ENCODE peak calls at places on chromosomes 4 and X, in four cellular contexts. J is brain microvascular endothelial cell; X is GM23248; A is naive thymus-derived CD4-positive, alpha-beta T cell. V is an unnamed sample.

GRCh38 chrX:109489174-109489573 is 7.3 kb upstream of the GUCY2F start:
- DNase-seq in J (no peak), X (no peak), A (no peak), V (no peak)

GRCh38 chr4:52824603-52825310 is 37.4 kb upstream of the RASL11B start:
- DNase-seq in J (no peak), X (peak; percentile 7), A (peak; percentile 0), V (peak; percentile 30)

GRCh38 chrX:134711135-134711941 is 53.1 kb upstream of the PLAC1 start:
- DNase-seq in J (no peak), X (no peak), A (no peak), V (no peak)

GRCh38 chr4:106149911-106150310 is 166.1 kb downstream of the TBCK start:
- DNase-seq in X (no peak), A (no peak), J (no peak), V (no peak)

GRCh38 chr4:159496248-159496647 is 393.4 kb downstream of the RAPGEF2 start:
- DNase-seq in J (no peak), A (no peak), X (no peak), V (no peak)

GRCh38 chr4:4614925-4615678 is 73.3 kb upstream of the STX18 start:
- DNase-seq in X (peak; percentile 75), A (no peak), J (no peak), V (no peak)

GRCh38 chrX:110045988-110046387 is 43.1 kb downstream of the TMEM164 start:
- DNase-seq in J (peak; percentile 5), X (no peak), A (no peak), V (no peak)

GRCh38 chrX:151923648-151924047 is 11.0 kb downstream of the MAGEA4 start:
- DNase-seq in X (no peak), A (no peak), J (no peak), V (no peak)

GRCh38 chr4:2932951-2933565 is 30.1 kb downstream of the NOP14 start:
- DNase-seq in X (peak; percentile 25), J (no peak), A (no peak), V (no peak)

DNA sequence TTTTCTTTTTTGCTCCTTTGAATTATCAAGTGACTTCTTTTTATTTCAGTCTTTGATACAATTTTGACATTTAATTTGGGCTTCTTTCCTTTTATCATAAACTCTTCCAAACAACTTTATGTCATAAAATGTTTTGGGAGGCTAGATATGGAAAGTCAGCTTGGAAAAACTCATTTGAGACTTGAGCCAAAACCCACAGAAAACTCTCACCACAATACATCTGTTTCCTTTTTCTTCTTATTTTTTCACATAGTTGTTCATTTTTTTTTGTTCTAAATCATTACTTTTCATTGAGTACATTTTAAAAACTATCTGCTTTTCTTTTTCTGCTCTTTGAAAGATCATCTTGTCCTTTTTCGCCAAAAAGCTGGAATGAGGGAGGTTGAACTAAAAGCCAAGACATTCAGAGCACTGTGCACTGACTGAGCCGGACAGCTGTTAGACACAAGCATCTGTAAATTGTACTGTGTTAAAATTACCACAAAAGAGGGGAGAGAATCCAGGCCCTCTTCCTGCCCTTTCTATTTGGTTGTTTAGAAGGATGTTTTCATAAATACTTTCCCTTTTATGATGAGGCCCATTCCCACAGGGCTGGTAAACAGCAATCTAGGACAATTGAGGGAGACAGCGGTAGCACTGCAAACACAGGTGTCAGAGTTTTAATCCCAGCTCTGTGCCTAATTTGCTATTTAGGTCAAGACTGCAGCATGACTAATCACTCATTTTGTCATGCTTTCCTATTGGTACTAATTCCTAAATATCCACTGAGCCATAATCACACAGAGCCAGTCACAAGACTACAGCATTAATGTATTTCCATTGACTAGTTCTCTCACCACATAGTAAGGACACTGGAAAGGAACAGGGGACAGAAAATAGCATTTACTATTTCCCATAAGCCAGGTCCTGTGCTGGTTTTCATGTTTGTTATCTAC is 7.3 kb upstream of the RNF150 start:
- DNase-seq in J (no peak), X (no peak), A (no peak), V (no peak)
- H3K27ac ChIP-seq in J (no peak overlapping the region), X (no peak overlapping the region), A (no peak overlapping the region), V (no peak overlapping the region)

DNA sequence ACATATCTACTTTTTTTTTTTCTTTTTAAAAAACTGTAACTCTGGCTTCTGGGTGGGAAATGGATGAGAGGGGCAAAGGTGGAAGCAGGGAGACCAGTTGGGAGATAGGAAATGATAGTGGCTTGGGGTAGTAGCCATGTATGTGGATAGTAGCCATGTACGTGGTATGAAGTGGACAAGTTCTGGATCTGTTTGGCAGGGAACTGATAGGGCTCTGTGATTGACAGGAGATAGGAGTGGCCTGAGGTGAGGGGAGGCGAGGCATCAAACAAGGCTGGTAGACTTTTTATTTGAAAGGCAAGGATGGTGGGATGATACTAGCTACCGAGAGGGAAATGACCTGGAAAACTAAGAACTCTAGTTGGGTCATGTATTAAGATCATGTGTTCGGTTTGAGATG is 117.8 kb downstream of the AFF1 start:
- DNase-seq in J (no peak), A (no peak), X (no peak), V (no peak)
- H3K27ac ChIP-seq in J (no peak overlapping the region), A (no peak overlapping the region), X (no peak overlapping the region), V (no peak overlapping the region)

DNA sequence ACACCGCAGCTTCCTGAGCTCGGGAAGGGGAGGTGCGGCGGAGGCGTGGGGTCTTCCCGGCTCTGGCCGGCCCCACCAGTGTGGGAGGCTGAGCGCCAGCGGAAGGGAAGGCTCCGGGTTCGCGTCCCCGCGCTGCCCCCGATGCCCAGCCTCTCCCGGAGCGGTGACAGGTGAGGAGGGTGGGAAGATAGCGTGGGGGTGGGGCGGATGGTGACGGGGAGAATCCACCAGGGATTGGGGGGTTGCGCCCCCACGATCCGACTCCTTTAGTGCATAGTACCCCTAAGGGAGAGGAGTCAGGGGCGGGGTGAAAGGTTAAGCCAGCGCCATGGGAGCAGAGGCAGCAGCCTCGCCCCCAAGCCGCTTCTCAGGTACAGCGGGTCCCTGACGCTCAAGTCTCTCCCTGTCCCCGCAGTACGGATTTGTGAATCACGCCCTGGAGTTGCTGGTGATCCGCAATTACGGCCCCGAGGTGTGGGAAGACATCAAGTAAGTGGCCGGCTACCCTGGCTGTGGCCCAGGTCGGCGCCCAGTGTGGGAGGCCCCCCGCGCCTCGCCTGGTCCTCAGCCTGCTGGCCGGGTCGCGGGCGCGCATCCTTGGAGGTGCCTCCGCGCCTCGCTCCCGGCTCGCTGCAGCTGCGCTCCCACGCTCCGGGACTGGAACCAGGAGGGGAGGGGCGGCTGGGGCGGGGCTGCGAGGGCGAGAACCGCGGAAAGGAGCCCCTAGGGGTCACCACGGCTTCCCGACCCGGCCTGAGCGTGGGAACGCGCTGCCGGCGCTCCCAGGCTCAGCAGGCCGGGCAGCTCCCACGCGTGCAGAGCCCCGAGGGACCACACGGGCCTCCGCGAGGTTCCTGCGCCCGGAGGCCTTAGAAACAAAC is 791 bp downstream of the GUCY1B1 start:
- DNase-seq in X (peak; percentile 44), J (no peak), A (no peak), V (peak; percentile 43)
- H3K27ac ChIP-seq in X (no peak overlapping the region), J (no peak overlapping the region), A (no peak overlapping the region), V (peak overlapping the region; percentile 87)

DNA sequence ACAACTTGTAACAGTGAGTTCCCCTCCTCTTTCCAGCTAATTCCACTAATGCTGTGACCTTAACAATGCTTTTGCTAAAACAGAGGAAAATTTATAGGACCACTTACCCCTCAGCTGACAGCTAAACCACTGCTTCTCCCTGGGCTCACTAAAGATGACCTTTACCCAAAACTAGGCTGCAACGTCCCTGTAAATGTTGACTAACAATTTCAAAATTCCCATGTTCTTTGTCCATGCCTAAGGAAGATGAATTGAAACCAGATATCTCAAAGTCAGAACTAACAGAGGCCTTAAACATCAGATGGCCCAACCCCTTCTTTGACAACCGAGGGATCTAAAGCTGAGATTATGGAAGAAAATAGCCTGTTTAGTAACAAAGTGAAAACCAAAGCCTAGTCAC is 32.5 kb downstream of the AFAP1 start:
- DNase-seq in J (no peak), A (no peak), X (no peak), V (no peak)
- H3K27ac ChIP-seq in J (peak overlapping the region; percentile 87), A (no peak overlapping the region), X (peak overlapping the region; percentile 91), V (no peak overlapping the region)

GRCh38 chrX:46582964-46583363 is 9.4 kb downstream of the CHST7 start:
- DNase-seq in X (peak; percentile 87), J (peak; percentile 69), A (no peak), V (no peak)

GRCh38 chrX:46587753-46588171 is 14.2 kb downstream of the CHST7 start:
- DNase-seq in J (no peak), A (no peak), X (peak; percentile 4), V (no peak)

GRCh38 chrX:46589977-46590723 is 16.6 kb downstream of the CHST7 start:
- DNase-seq in A (peak; percentile 12), X (peak; percentile 82), J (no peak), V (no peak)

GRCh38 chrX:46587158-46587557 is 13.6 kb downstream of the CHST7 start:
- DNase-seq in X (peak; percentile 76), J (peak; percentile 62), A (no peak), V (no peak)

GRCh38 chrX:46588263-46588662 is 14.7 kb downstream of the CHST7 start:
- DNase-seq in J (peak; percentile 75), A (peak; percentile 60), X (peak; percentile 66), V (no peak)
- H3K27ac ChIP-seq in J (peak overlapping the region; percentile 81), A (peak overlapping the region; percentile 44), X (peak overlapping the region; percentile 59), V (peak overlapping the region; percentile 40)

DNA sequence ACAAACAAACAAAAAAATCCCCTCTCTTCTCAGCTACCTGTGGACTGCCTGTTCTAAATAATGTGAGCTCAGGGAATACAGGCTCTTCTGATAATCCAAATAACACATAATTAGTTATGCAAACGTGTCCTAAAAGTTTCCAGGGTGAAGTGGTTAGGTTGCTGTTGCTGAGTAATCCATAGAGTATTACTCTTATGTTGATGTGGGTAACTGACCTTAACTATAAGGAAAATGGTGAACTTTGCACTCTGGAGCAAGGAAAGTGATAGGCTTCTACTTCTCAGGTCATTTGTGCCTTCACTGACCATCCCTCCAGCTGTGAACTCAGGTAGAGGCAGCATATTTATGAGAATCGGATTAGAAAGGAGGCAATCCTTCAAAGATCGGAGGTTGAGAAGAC is 19.9 kb downstream of the MSN start:
- DNase-seq in A (no peak), X (no peak), J (no peak), V (no peak)
- H3K27ac ChIP-seq in A (peak overlapping the region; percentile 58), X (peak overlapping the region; percentile 96), J (no peak overlapping the region), V (no peak overlapping the region)

V was measured in upper lobe of left lung.